ENCODE peak calls at places on chromosomes 5 and 9, in nine cellular contexts. M, Q, P, S, F, T, R, C and N are unnamed samples.

GRCh38 chr5:2866622-2867372 is 115.3 kb upstream of the IRX2 start:
- DNase-seq in M (no peak), Q (no peak), P (no peak), S (no peak), F (no peak), T (no peak), R (no peak), C (no peak), N (no peak)

GRCh38 chr5:55320571-55320970 is 12.8 kb downstream of the MTREX start:
- DNase-seq in M (no peak), Q (no peak), P (peak), S (no peak), F (no peak), T (no peak), R (no peak), C (no peak), N (no peak)

GRCh38 chr9:126965541-126966428 is 51.2 kb downstream of the RALGPS1 start:
- DNase-seq in M (peak), Q (no peak), P (peak), S (no peak), F (peak), T (peak), R (peak), C (no peak), N (no peak)

GRCh38 chr5:29568028-29568427 is 1625.5 kb upstream of the CDH6 start:
- DNase-seq in M (no peak), Q (no peak), P (no peak), S (no peak), F (no peak), T (no peak), R (no peak), C (no peak), N (no peak)

GRCh38 chr5:159337291-159337974 is 7.1 kb upstream of the IL12B start:
- DNase-seq in M (no peak), Q (no peak), P (peak), S (no peak), F (no peak), T (no peak), R (no peak), C (no peak), N (peak)

GRCh38 chr9:69380811-69381210 is 55.8 kb downstream of the ENTREP1 start:
- DNase-seq in M (no peak), Q (no peak), P (no peak), S (no peak), F (no peak), T (no peak), R (no peak), C (no peak), N (no peak)

GRCh38 chr5:175649967-175650366 is 7.9 kb upstream of the HRH2 start:
- DNase-seq in M (no peak), Q (no peak), P (no peak), S (no peak), F (no peak), T (no peak), R (no peak), C (no peak), N (no peak)

GRCh38 chr9:14895806-14896205 is 14.4 kb downstream of the FREM1 start:
- DNase-seq in M (no peak), Q (no peak), P (no peak), S (no peak), F (no peak), T (no peak), R (no peak), C (no peak), N (no peak)

GRCh38 chr9:22813520-22813919 is 366.9 kb downstream of the DMRTA1 start:
- DNase-seq in M (no peak), Q (peak), P (peak), S (no peak), F (no peak), T (peak), R (no peak), C (no peak), N (no peak)

GRCh38 chr5:54217826-54218503 is 92.4 kb downstream of the ARL15 start:
- DNase-seq in M (peak), Q (peak), P (peak), S (no peak), F (peak), T (peak), R (no peak), C (no peak), N (no peak)

GRCh38 chr9:86945868-86946711 is 1.2 kb downstream of the GAS1 start:
- DNase-seq in M (peak), Q (peak), P (peak), S (peak), F (peak), T (peak), R (peak), C (no peak), N (peak)

GRCh38 chr5:757931-758697 is 26.4 kb downstream of the ZDHHC11B start:
- DNase-seq in M (no peak), Q (peak), P (no peak), S (no peak), F (peak), T (peak), R (peak), C (no peak), N (no peak)

GRCh38 chr5:113034182-113034773 is 57.7 kb downstream of the DCP2 start:
- DNase-seq in M (no peak), Q (no peak), P (no peak), S (no peak), F (no peak), T (peak), R (no peak), C (no peak), N (no peak)

GRCh38 chr5:149611327-149611726 is 30.0 kb downstream of the ARHGEF37 start:
- DNase-seq in M (no peak), Q (no peak), P (no peak), S (no peak), F (peak), T (no peak), R (no peak), C (no peak), N (no peak)

GRCh38 chr9:4639420-4639819 is 22.7 kb upstream of the PLPP6 start:
- DNase-seq in M (no peak), Q (no peak), P (no peak), S (no peak), F (no peak), T (no peak), R (no peak), C (no peak), N (no peak)

GRCh38 chr5:91219803-91220371 is 163.2 kb downstream of the ARRDC3 start:
- DNase-seq in M (no peak), Q (no peak), P (peak), S (no peak), F (peak), T (peak), R (no peak), C (no peak), N (no peak)

GRCh38 chr5:125186911-125187375 is 440.5 kb upstream of the ZNF608 start:
- DNase-seq in M (no peak), Q (no peak), P (no peak), S (no peak), F (no peak), T (no peak), R (no peak), C (no peak), N (no peak)

GRCh38 chr5:38994329-38994927 is 79.8 kb downstream of the RICTOR start:
- DNase-seq in M (peak), Q (no peak), P (peak), S (no peak), F (peak), T (peak), R (no peak), C (no peak), N (peak)

GRCh38 chr5:179288101-179288808 is 57.0 kb downstream of the ADAMTS2 start:
- DNase-seq in M (no peak), Q (no peak), P (no peak), S (no peak), F (no peak), T (no peak), R (no peak), C (no peak), N (no peak)

GRCh38 chr5:136159457-136159856 is 26.8 kb downstream of the SMAD5 start:
- DNase-seq in M (no peak), Q (no peak), P (no peak), S (no peak), F (no peak), T (no peak), R (no peak), C (no peak), N (no peak)